ENCODE peak calls at places on chromosomes 12 and 14, in seven cellular contexts. Z is stomach, B is heart right ventricle, C is left ventricle myocardium inferior, Y is AG10803, D is lung, Q is IMR-90. N is an unnamed sample.

GRCh38 chr12:126700115-126700514 is 1566.9 kb upstream of the TMEM132C start:
- DNase-seq in Z (no peak), B (no peak), C (no peak), Y (no peak), D (no peak), Q (no peak), N (no peak)

GRCh38 chr14:71388862-71389261 is 481.6 kb downstream of the PCNX1 start:
- DNase-seq in Z (no peak), B (no peak), C (no peak), Y (no peak), D (no peak), Q (no peak), N (no peak)

GRCh38 chr12:104493504-104493903 is 36.8 kb downstream of the CHST11 start:
- DNase-seq in Z (no peak), B (no peak), C (no peak), Y (no peak), D (no peak), Q (no peak), N (no peak)

GRCh38 chr14:89672636-89673279 is 255.7 kb upstream of the FOXN3 start:
- DNase-seq in Z (peak), B (peak), C (peak), Y (no peak), D (no peak), Q (no peak), N (no peak)

GRCh38 chr12:58313091-58313855 is 371.9 kb downstream of the ATP23 start:
- DNase-seq in Z (no peak), B (no peak), C (no peak), Y (peak), D (no peak), Q (peak), N (no peak)

GRCh38 chr12:125256537-125256936 is 191.3 kb downstream of the AACS start:
- DNase-seq in Z (no peak), B (no peak), C (no peak), Y (no peak), D (no peak), Q (no peak), N (no peak)

GRCh38 chr12:120902846-120903381 is 1.2 kb downstream of the SPPL3 start:
- DNase-seq in Z (no peak), B (no peak), C (no peak), Y (no peak), D (no peak), Q (no peak), N (no peak)

GRCh38 chr14:54447231-54447692 is 6.1 kb upstream of the CNIH1 start:
- DNase-seq in Z (peak), B (no peak), C (no peak), Y (peak), D (no peak), Q (peak), N (no peak)

GRCh38 chr12:127107744-127108143 is 1159.2 kb upstream of the TMEM132C start:
- DNase-seq in Z (no peak), B (no peak), C (no peak), Y (no peak), D (no peak), Q (no peak), N (no peak)

GRCh38 chr14:56224691-56225681 is 106.8 kb downstream of the PELI2 start:
- DNase-seq in Z (peak), B (no peak), C (no peak), Y (no peak), D (no peak), Q (no peak), N (no peak)

GRCh38 chr14:94500264-94500663 is 9.0 kb downstream of the SERPINA12 start:
- DNase-seq in Z (no peak), B (no peak), C (no peak), Y (no peak), D (no peak), Q (no peak), N (no peak)

GRCh38 chr14:88831285-88831684 is 6.8 kb downstream of the TTC8 start:
- DNase-seq in Z (no peak), B (no peak), C (no peak), Y (peak), D (no peak), Q (peak), N (no peak)

GRCh38 chr12:106679576-106679975 is 94.9 kb upstream of the RIC8B start:
- DNase-seq in Z (no peak), B (no peak), C (no peak), Y (no peak), D (peak), Q (no peak), N (no peak)

GRCh38 chr12:20601668-20602280 is 93.4 kb upstream of the SLCO1C1 start:
- DNase-seq in Z (no peak), B (no peak), C (no peak), Y (peak), D (no peak), Q (peak), N (no peak)

GRCh38 chr12:77161944-77162343 is 96.6 kb upstream of the E2F7 start:
- DNase-seq in Z (no peak), B (no peak), C (no peak), Y (no peak), D (no peak), Q (no peak), N (no peak)

GRCh38 chr12:103812789-103813188 is 28.2 kb downstream of the NT5DC3 start:
- DNase-seq in Z (no peak), B (no peak), C (no peak), Y (no peak), D (no peak), Q (no peak), N (no peak)

GRCh38 chr12:7542813-7543212 is 39.2 kb upstream of the CD163 start:
- DNase-seq in Z (no peak), B (no peak), C (no peak), Y (peak), D (no peak), Q (peak), N (no peak)

GRCh38 chr14:71933026-71933587 is 878 bp downstream of the RGS6 start:
- DNase-seq in Z (no peak), B (peak), C (no peak), Y (no peak), D (no peak), Q (no peak), N (no peak)

GRCh38 chr14:89324501-89325298 is 92.3 kb downstream of the FOXN3 start:
- DNase-seq in Z (no peak), B (no peak), C (no peak), Y (no peak), D (no peak), Q (no peak), N (no peak)

GRCh38 chr14:91317381-91318313 is 73.1 kb upstream of the GPR68 start:
- DNase-seq in Z (peak), B (peak), C (peak), Y (no peak), D (peak), Q (no peak), N (peak)

GRCh38 chr14:81314443-81315175 is 85.5 kb downstream of the STON2 start:
- DNase-seq in Z (no peak), B (no peak), C (no peak), Y (no peak), D (no peak), Q (no peak), N (no peak)

GRCh38 chr14:78848234-78848820 is 678.2 kb downstream of the NRXN3 start:
- DNase-seq in Z (peak), B (no peak), C (no peak), Y (peak), D (peak), Q (peak), N (no peak)

DNA sequence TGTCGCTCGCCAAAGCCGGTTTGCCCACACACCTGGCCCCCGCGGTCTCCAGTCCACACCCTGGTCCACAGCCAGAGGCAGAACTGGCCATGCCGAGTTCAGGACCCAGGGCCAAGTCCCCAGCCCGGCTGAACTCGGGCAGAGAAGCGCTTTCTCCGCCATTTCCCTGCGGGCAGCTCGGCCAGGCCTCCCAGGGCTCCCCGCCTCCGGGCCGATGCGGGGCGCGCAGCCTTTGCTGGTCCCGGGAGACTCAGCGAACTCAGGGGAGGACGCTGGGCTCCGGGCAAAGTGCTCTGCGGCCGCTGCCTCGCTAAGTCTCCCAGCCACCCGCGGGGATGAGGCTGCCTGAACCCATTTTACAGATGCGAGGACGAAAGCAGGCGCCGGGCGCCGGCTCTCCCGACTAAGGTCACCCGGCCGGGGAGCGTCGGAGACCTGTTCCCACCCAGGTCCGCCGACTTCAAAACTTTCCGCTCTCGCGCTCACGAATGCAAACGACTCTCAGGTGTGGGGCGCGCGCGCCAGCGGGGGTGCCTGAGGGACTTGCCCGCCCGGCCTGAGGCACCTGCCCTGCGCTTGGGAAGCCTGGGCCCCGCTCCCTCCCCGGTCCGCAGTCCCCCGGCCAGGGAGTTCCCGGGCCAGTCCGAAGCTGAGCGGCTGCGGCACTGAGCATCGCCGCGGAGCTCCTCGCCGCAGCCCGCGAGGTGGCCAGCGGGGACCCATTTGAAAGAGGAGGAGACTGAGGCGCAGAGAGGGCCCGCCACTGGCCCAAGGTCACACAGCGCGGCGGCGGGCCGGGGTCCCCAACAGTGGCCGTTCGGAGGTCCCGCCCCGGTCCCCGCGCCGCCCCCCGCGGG is 627 bp downstream of the TESC start:
- DNase-seq in Z (peak), B (no peak), C (no peak), Y (no peak), D (no peak), Q (no peak), N (no peak)
- H3K4me3 ChIP-seq in Z (peak), B (peak), C (peak), Y (no peak), D (peak), Q (peak), N (peak)

GRCh38 chr12:109115758-109116610 is at the start of gene ACACB:
- DNase-seq in Z (peak), B (peak), C (peak), Y (no peak), D (no peak), Q (no peak), N (no peak)

GRCh38 chr12:109115404-109115757 is 1.0 kb upstream of the ACACB start:
- DNase-seq in Z (no peak), B (no peak), C (no peak), Y (no peak), D (no peak), Q (no peak), N (no peak)

GRCh38 chr12:109112720-109113465 is 3.5 kb upstream of the ACACB start:
- DNase-seq in Z (no peak), B (no peak), C (no peak), Y (no peak), D (no peak), Q (no peak), N (no peak)

GRCh38 chr12:109113661-109114321 is 2.6 kb upstream of the ACACB start:
- DNase-seq in Z (no peak), B (no peak), C (no peak), Y (no peak), D (no peak), Q (no peak), N (no peak)

GRCh38 chr12:109114644-109115043 is 1.7 kb upstream of the ACACB start:
- DNase-seq in Z (no peak), B (no peak), C (no peak), Y (no peak), D (no peak), Q (no peak), N (no peak)
- H3K4me3 ChIP-seq in Z (no peak), B (no peak), C (peak), Y (no peak), D (no peak), Q (no peak), N (no peak)

GRCh38 chr14:60165547-60165876 is 314 bp upstream of the DHRS7 start:
- DNase-seq in Z (no peak), B (no peak), C (no peak), Y (no peak), D (no peak), Q (no peak), N (no peak)

GRCh38 chr14:60161176-60162107 is 3.8 kb downstream of the DHRS7 start:
- DNase-seq in Z (no peak), B (no peak), C (no peak), Y (peak), D (no peak), Q (peak), N (no peak)

GRCh38 chr14:60164717-60165546 is at the start of gene DHRS7:
- DNase-seq in Z (peak), B (peak), C (peak), Y (peak), D (peak), Q (peak), N (peak)

GRCh38 chr14:60164404-60164716 is 838 bp downstream of the DHRS7 start:
- DNase-seq in Z (no peak), B (no peak), C (no peak), Y (no peak), D (no peak), Q (no peak), N (no peak)

GRCh38 chr14:60163741-60164140 is 1.5 kb downstream of the DHRS7 start:
- DNase-seq in Z (no peak), B (no peak), C (no peak), Y (no peak), D (no peak), Q (no peak), N (no peak)
- H3K4me3 ChIP-seq in Z (peak), B (peak), C (peak), Y (peak), D (no peak), Q (no peak), N (peak)

GRCh38 chr12:95548056-95548538 is 3.2 kb downstream of the USP44 start:
- DNase-seq in Z (peak), B (no peak), C (peak), Y (no peak), D (peak), Q (no peak), N (peak)
- H3K4me3 ChIP-seq in Z (peak), B (peak), C (peak), Y (peak), D (peak), Q (peak), N (peak)

DNA sequence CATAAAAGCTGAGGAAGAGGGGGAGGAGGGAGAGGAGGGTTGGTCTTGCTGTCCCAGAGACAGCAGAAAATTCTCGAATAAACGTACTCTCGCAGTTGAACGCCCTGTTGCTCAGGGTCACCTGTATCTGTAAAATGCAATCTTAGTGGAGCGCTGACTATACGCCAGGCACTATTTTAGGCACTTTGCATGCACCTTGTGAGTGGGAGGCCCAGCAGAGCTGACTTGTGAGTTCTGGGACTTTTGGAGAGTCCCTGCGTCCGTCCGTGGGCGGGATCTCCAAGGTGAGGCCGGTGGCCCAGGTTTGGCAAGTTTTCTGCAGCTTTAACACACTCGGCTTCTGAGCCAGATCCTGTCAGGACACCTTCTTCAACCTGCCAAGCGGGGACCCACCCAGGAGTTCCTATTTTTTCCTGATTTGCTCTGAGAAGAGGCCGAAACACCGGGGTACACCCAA is 32.5 kb upstream of the PLEKHG6 start:
- DNase-seq in Z (peak), B (no peak), C (peak), Y (no peak), D (peak), Q (no peak), N (no peak)
- H3K4me3 ChIP-seq in Z (peak), B (peak), C (peak), Y (peak), D (no peak), Q (peak), N (peak)

DNA sequence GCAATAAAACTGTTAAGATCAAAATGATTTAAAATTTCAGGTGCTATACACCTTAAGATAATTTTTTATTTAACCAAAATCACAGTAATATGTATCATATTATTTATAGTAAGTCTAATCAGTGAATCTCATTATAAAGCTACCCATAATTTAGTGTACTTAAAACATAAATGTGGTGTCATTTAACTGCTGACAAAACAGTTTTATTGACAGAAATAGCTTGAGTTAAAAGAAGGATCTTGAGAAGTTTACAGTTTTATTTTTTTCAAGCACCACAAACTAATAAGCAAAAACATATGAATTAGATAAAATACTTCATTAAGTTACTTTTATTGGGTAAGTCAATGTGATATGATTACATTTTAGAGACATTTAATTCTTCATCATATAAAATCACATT is 400.4 kb downstream of the PRKD1 start:
- DNase-seq in Z (no peak), B (no peak), C (no peak), Y (no peak), D (no peak), Q (no peak), N (no peak)
- H3K4me3 ChIP-seq in Z (no peak), B (no peak), C (no peak), Y (no peak), D (no peak), Q (no peak), N (no peak)

DNA sequence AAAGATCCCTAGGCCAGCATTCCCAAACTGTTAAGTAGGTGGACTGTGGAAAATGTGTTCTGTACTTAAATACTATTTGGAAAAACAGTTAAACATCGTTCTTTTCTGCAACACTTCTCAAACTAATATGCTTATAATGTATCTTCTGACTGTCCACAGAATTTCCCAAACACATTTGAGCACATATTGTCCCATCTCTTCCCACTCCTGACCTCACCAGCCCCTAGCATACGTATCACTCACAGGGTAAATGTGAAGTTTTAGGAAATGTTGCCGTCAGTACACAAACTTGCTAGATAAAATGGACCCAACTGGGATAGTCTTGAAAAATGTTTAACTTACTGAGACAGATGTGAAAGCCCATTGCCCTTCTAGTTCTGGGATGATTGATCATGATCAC is 27.7 kb downstream of the ARID2 start:
- DNase-seq in Z (no peak), B (no peak), C (no peak), Y (no peak), D (no peak), Q (no peak), N (no peak)
- H3K4me3 ChIP-seq in Z (no peak), B (no peak), C (no peak), Y (no peak), D (no peak), Q (no peak), N (no peak)

GRCh38 chr12:108734200-108734906 is 3.0 kb upstream of the CORO1C start:
- DNase-seq in Z (peak), B (no peak), C (no peak), Y (peak), D (no peak), Q (peak), N (no peak)
- H3K4me3 ChIP-seq in Z (no peak), B (no peak), C (no peak), Y (no peak), D (no peak), Q (no peak), N (no peak)

DNA sequence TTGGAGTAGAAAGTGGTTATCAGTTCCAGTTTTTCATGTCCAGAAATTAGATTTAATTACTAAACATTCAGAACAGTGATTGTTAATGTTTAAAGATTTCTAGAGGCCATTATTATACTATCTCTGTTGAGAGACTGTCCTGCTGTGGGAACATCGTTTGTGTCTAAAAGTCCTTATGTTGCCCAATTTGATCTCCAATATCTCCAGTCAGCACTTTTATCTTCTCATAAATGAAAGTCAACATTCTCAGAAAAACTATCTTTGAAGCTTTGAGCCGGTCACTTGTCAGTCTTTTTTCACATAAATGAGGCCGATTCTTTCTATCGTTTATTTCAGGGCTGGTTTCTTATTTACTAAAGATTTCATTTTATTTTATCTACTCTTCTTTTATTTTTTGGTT is 90.8 kb upstream of the NPAS3 start:
- DNase-seq in Z (no peak), B (no peak), C (no peak), Y (no peak), D (no peak), Q (no peak), N (no peak)
- H3K4me3 ChIP-seq in Z (no peak), B (no peak), C (no peak), Y (no peak), D (no peak), Q (no peak), N (no peak)

N was measured in ovary.